ENCODE peak calls at places on chromosomes 1 and 21, in nine cellular contexts. One of them, this sample, is unnamed.

GRCh38 chr1:167120899-167121298 is 27.0 kb downstream of the STYXL2 start:
- DNase-seq in heart right ventricle: no peak
- DNase-seq in small intestine: peak; percentile 52
- DNase-seq in right cardiac atrium: no peak
- DNase-seq in neural progenitor cell: no peak
- DNase-seq in tibial nerve: no peak
- DNase-seq in coronary artery: no peak
- DNase-seq in tibial artery: no peak
- DNase-seq in cardiac muscle cell: no peak
- DNase-seq in this sample: no peak

GRCh38 chr1:96559181-96559580 is 162.4 kb upstream of the PTBP2 start:
- DNase-seq in heart right ventricle: no peak
- DNase-seq in small intestine: no peak
- DNase-seq in right cardiac atrium: no peak
- DNase-seq in neural progenitor cell: no peak
- DNase-seq in tibial nerve: no peak
- DNase-seq in coronary artery: no peak
- DNase-seq in tibial artery: no peak
- DNase-seq in cardiac muscle cell: peak; percentile 19
- DNase-seq in this sample: no peak

GRCh38 chr1:7692038-7692437 is 79.1 kb upstream of the VAMP3 start:
- DNase-seq in heart right ventricle: no peak
- DNase-seq in small intestine: no peak
- DNase-seq in right cardiac atrium: no peak
- DNase-seq in neural progenitor cell: no peak
- DNase-seq in tibial nerve: no peak
- DNase-seq in coronary artery: no peak
- DNase-seq in tibial artery: no peak
- DNase-seq in cardiac muscle cell: no peak
- DNase-seq in this sample: no peak

GRCh38 chr1:147341246-147341645 is 98.8 kb downstream of the CHD1L start:
- DNase-seq in heart right ventricle: no peak
- DNase-seq in small intestine: no peak
- DNase-seq in right cardiac atrium: no peak
- DNase-seq in neural progenitor cell: no peak
- DNase-seq in tibial nerve: no peak
- DNase-seq in coronary artery: no peak
- DNase-seq in tibial artery: no peak
- DNase-seq in cardiac muscle cell: no peak
- DNase-seq in this sample: no peak

GRCh38 chr1:113617438-113618141 is 141.7 kb downstream of the PHTF1 start:
- DNase-seq in heart right ventricle: no peak
- DNase-seq in small intestine: no peak
- DNase-seq in right cardiac atrium: no peak
- DNase-seq in neural progenitor cell: no peak
- DNase-seq in tibial nerve: no peak
- DNase-seq in coronary artery: no peak
- DNase-seq in tibial artery: no peak
- DNase-seq in cardiac muscle cell: peak; percentile 14
- DNase-seq in this sample: no peak

GRCh38 chr1:223018534-223018933 is 124.5 kb downstream of the TLR5 start:
- DNase-seq in heart right ventricle: no peak
- DNase-seq in small intestine: no peak
- DNase-seq in right cardiac atrium: no peak
- DNase-seq in neural progenitor cell: no peak
- DNase-seq in tibial nerve: no peak
- DNase-seq in coronary artery: no peak
- DNase-seq in tibial artery: no peak
- DNase-seq in cardiac muscle cell: no peak
- DNase-seq in this sample: peak; percentile 39

GRCh38 chr1:47697616-47698335 is 259.9 kb downstream of the FOXD2 start:
- DNase-seq in heart right ventricle: no peak
- DNase-seq in small intestine: peak; percentile 5
- DNase-seq in right cardiac atrium: no peak
- DNase-seq in neural progenitor cell: no peak
- DNase-seq in tibial nerve: no peak
- DNase-seq in coronary artery: no peak
- DNase-seq in tibial artery: no peak
- DNase-seq in cardiac muscle cell: no peak
- DNase-seq in this sample: no peak

GRCh38 chr21:20249401-20249800 is 748.8 kb upstream of the NCAM2 start:
- DNase-seq in heart right ventricle: no peak
- DNase-seq in small intestine: no peak
- DNase-seq in right cardiac atrium: no peak
- DNase-seq in neural progenitor cell: no peak
- DNase-seq in tibial nerve: no peak
- DNase-seq in coronary artery: no peak
- DNase-seq in tibial artery: no peak
- DNase-seq in cardiac muscle cell: no peak
- DNase-seq in this sample: no peak

GRCh38 chr1:67642694-67643093 is 42.3 kb upstream of the GADD45A start:
- DNase-seq in heart right ventricle: peak; percentile 19
- DNase-seq in small intestine: no peak
- DNase-seq in right cardiac atrium: peak; percentile 38
- DNase-seq in neural progenitor cell: peak; percentile 92
- DNase-seq in tibial nerve: peak; percentile 29
- DNase-seq in coronary artery: no peak
- DNase-seq in tibial artery: no peak
- DNase-seq in cardiac muscle cell: peak; percentile 51
- DNase-seq in this sample: no peak

GRCh38 chr21:37047079-37047478 is 25.8 kb downstream of the PIGP start:
- DNase-seq in heart right ventricle: no peak
- DNase-seq in small intestine: peak; percentile 71
- DNase-seq in right cardiac atrium: no peak
- DNase-seq in neural progenitor cell: no peak
- DNase-seq in tibial nerve: no peak
- DNase-seq in coronary artery: no peak
- DNase-seq in tibial artery: no peak
- DNase-seq in cardiac muscle cell: no peak
- DNase-seq in this sample: no peak

GRCh38 chr1:24659993-24660665 is 17.0 kb downstream of the SRRM1 start:
- DNase-seq in heart right ventricle: no peak
- DNase-seq in small intestine: no peak
- DNase-seq in right cardiac atrium: no peak
- DNase-seq in neural progenitor cell: no peak
- DNase-seq in tibial nerve: no peak
- DNase-seq in coronary artery: no peak
- DNase-seq in tibial artery: no peak
- DNase-seq in cardiac muscle cell: peak; percentile 30
- DNase-seq in this sample: no peak

GRCh38 chr1:53324728-53325297 is 3.1 kb downstream of the LRP8 start:
- DNase-seq in heart right ventricle: no peak
- DNase-seq in small intestine: no peak
- DNase-seq in right cardiac atrium: no peak
- DNase-seq in neural progenitor cell: no peak
- DNase-seq in tibial nerve: no peak
- DNase-seq in coronary artery: no peak
- DNase-seq in tibial artery: no peak
- DNase-seq in cardiac muscle cell: peak; percentile 79
- DNase-seq in this sample: no peak

GRCh38 chr1:40404670-40405462 is 31.3 kb downstream of the SMAP2 start:
- DNase-seq in heart right ventricle: no peak
- DNase-seq in small intestine: peak; percentile 65
- DNase-seq in right cardiac atrium: no peak
- DNase-seq in neural progenitor cell: peak; percentile 46
- DNase-seq in tibial nerve: no peak
- DNase-seq in coronary artery: no peak
- DNase-seq in tibial artery: no peak
- DNase-seq in cardiac muscle cell: peak; percentile 77
- DNase-seq in this sample: peak; percentile 66

GRCh38 chr21:42067531-42068255 is 3.4 kb upstream of the UMODL1 start:
- DNase-seq in heart right ventricle: no peak
- DNase-seq in small intestine: no peak
- DNase-seq in right cardiac atrium: peak; percentile 3
- DNase-seq in neural progenitor cell: no peak
- DNase-seq in tibial nerve: no peak
- DNase-seq in coronary artery: no peak
- DNase-seq in tibial artery: no peak
- DNase-seq in cardiac muscle cell: no peak
- DNase-seq in this sample: no peak

GRCh38 chr1:39089811-39090519 is 63.8 kb downstream of the NDUFS5 start:
- DNase-seq in heart right ventricle: no peak
- DNase-seq in small intestine: no peak
- DNase-seq in right cardiac atrium: no peak
- DNase-seq in neural progenitor cell: peak; percentile 75
- DNase-seq in tibial nerve: no peak
- DNase-seq in coronary artery: no peak
- DNase-seq in tibial artery: peak; percentile 40
- DNase-seq in cardiac muscle cell: peak; percentile 47
- DNase-seq in this sample: no peak

GRCh38 chr1:25063591-25064416 is 133.7 kb upstream of the RUNX3 start:
- DNase-seq in heart right ventricle: no peak
- DNase-seq in small intestine: no peak
- DNase-seq in right cardiac atrium: no peak
- DNase-seq in neural progenitor cell: no peak
- DNase-seq in tibial nerve: no peak
- DNase-seq in coronary artery: no peak
- DNase-seq in tibial artery: no peak
- DNase-seq in cardiac muscle cell: no peak
- DNase-seq in this sample: no peak

GRCh38 chr1:99849413-99849743 is 783 bp upstream of the AGL start:
- DNase-seq in heart right ventricle: no peak
- DNase-seq in small intestine: peak; percentile 33
- DNase-seq in right cardiac atrium: no peak
- DNase-seq in neural progenitor cell: no peak
- DNase-seq in tibial nerve: no peak
- DNase-seq in coronary artery: no peak
- DNase-seq in tibial artery: no peak
- DNase-seq in cardiac muscle cell: no peak
- DNase-seq in this sample: no peak
- H3K27ac ChIP-seq in heart right ventricle: peak overlapping the region; percentile 92
- H3K27ac ChIP-seq in small intestine: peak overlapping the region; percentile 84
- H3K27ac ChIP-seq in right cardiac atrium: peak overlapping the region; percentile 7
- H3K27ac ChIP-seq in neural progenitor cell: no peak overlapping the region
- H3K27ac ChIP-seq in tibial nerve: peak overlapping the region; percentile 86
- H3K27ac ChIP-seq in coronary artery: peak overlapping the region; percentile 88
- H3K27ac ChIP-seq in tibial artery: peak overlapping the region; percentile 84
- H3K27ac ChIP-seq in cardiac muscle cell: peak overlapping the region; percentile 99
- H3K27ac ChIP-seq in this sample: peak overlapping the region; percentile 92

GRCh38 chr21:35150562-35151226 is 101.6 kb upstream of the RUNX1 start:
- DNase-seq in heart right ventricle: no peak
- DNase-seq in small intestine: no peak
- DNase-seq in right cardiac atrium: no peak
- DNase-seq in neural progenitor cell: no peak
- DNase-seq in tibial nerve: no peak
- DNase-seq in coronary artery: no peak
- DNase-seq in tibial artery: no peak
- DNase-seq in cardiac muscle cell: peak; percentile 63
- DNase-seq in this sample: no peak

GRCh38 chr21:35153671-35154070 is 104.6 kb upstream of the RUNX1 start:
- DNase-seq in heart right ventricle: no peak
- DNase-seq in small intestine: no peak
- DNase-seq in right cardiac atrium: no peak
- DNase-seq in neural progenitor cell: no peak
- DNase-seq in tibial nerve: no peak
- DNase-seq in coronary artery: no peak
- DNase-seq in tibial artery: no peak
- DNase-seq in cardiac muscle cell: peak; percentile 74
- DNase-seq in this sample: no peak

GRCh38 chr21:35145626-35146236 is 96.6 kb upstream of the RUNX1 start:
- DNase-seq in heart right ventricle: peak; percentile 16
- DNase-seq in small intestine: no peak
- DNase-seq in right cardiac atrium: peak; percentile 30
- DNase-seq in neural progenitor cell: no peak
- DNase-seq in tibial nerve: no peak
- DNase-seq in coronary artery: no peak
- DNase-seq in tibial artery: no peak
- DNase-seq in cardiac muscle cell: no peak
- DNase-seq in this sample: no peak

GRCh38 chr21:35147439-35147838 is 98.3 kb upstream of the RUNX1 start:
- DNase-seq in heart right ventricle: no peak
- DNase-seq in small intestine: no peak
- DNase-seq in right cardiac atrium: no peak
- DNase-seq in neural progenitor cell: no peak
- DNase-seq in tibial nerve: no peak
- DNase-seq in coronary artery: no peak
- DNase-seq in tibial artery: no peak
- DNase-seq in cardiac muscle cell: no peak
- DNase-seq in this sample: no peak

DNA sequence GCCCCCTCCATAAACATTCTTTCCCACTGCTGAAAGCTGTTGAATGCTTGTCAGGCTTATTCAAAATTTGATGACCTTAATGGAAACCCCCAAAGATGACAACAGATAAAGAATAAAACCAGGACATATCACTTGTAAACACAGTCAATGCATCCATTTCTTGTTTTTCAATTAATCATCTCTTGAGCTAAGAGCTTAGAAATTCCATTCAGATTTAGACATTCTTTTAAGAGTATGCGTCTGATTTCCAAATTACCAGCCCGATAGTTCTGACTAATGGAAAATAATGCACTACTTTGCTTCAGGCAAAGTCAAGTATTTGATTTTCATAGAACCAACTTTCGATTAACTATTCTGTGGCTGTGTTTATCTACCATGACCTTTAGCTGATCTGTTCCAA is 100.6 kb upstream of the RUNX1 start:
- DNase-seq in heart right ventricle: no peak
- DNase-seq in small intestine: no peak
- DNase-seq in right cardiac atrium: no peak
- DNase-seq in neural progenitor cell: no peak
- DNase-seq in tibial nerve: no peak
- DNase-seq in coronary artery: no peak
- DNase-seq in tibial artery: no peak
- DNase-seq in cardiac muscle cell: no peak
- DNase-seq in this sample: no peak
- H3K27ac ChIP-seq in heart right ventricle: no peak overlapping the region
- H3K27ac ChIP-seq in small intestine: no peak overlapping the region
- H3K27ac ChIP-seq in right cardiac atrium: no peak overlapping the region
- H3K27ac ChIP-seq in neural progenitor cell: no peak overlapping the region
- H3K27ac ChIP-seq in tibial nerve: no peak overlapping the region
- H3K27ac ChIP-seq in coronary artery: no peak overlapping the region
- H3K27ac ChIP-seq in tibial artery: no peak overlapping the region
- H3K27ac ChIP-seq in cardiac muscle cell: no peak overlapping the region
- H3K27ac ChIP-seq in this sample: no peak overlapping the region

GRCh38 chr1:32695098-32695904 is 7.3 kb downstream of the SYNC start:
- DNase-seq in heart right ventricle: peak; percentile 73
- DNase-seq in small intestine: peak; percentile 48
- DNase-seq in right cardiac atrium: peak; percentile 83
- DNase-seq in neural progenitor cell: no peak
- DNase-seq in tibial nerve: peak; percentile 58
- DNase-seq in coronary artery: peak; percentile 82
- DNase-seq in tibial artery: peak; percentile 86
- DNase-seq in cardiac muscle cell: peak; percentile 86
- DNase-seq in this sample: no peak
- H3K27ac ChIP-seq in heart right ventricle: peak overlapping the region; percentile 38
- H3K27ac ChIP-seq in small intestine: no peak overlapping the region
- H3K27ac ChIP-seq in right cardiac atrium: peak overlapping the region; percentile 63
- H3K27ac ChIP-seq in neural progenitor cell: no peak overlapping the region
- H3K27ac ChIP-seq in tibial nerve: no peak overlapping the region
- H3K27ac ChIP-seq in coronary artery: peak overlapping the region; percentile 26
- H3K27ac ChIP-seq in tibial artery: peak overlapping the region; percentile 79
- H3K27ac ChIP-seq in cardiac muscle cell: no peak overlapping the region
- H3K27ac ChIP-seq in this sample: no peak overlapping the region

DNA sequence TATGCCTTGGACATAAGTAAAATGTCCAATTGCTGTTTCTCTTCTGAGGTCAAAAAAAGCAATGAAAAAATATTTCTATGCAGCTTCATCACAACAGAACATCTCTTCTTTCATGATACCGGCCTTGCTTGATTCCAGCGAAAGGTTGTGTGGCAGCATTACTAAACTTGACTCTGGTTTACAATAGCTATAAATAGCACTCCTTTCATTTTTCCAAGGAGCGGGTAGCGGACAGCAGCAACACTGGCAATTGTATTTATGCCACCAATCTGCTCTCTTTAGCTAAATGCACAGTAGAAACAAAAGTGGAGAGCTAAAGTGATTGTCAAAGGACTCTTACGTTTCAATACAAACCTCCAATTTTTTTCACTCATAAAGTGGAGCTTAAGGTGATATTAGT is 7.5 kb upstream of the DAB1 start:
- DNase-seq in heart right ventricle: no peak
- DNase-seq in small intestine: no peak
- DNase-seq in right cardiac atrium: no peak
- DNase-seq in neural progenitor cell: no peak
- DNase-seq in tibial nerve: no peak
- DNase-seq in coronary artery: no peak
- DNase-seq in tibial artery: no peak
- DNase-seq in cardiac muscle cell: no peak
- DNase-seq in this sample: no peak
- H3K27ac ChIP-seq in heart right ventricle: peak overlapping the region; percentile 39
- H3K27ac ChIP-seq in small intestine: no peak overlapping the region
- H3K27ac ChIP-seq in right cardiac atrium: no peak overlapping the region
- H3K27ac ChIP-seq in neural progenitor cell: no peak overlapping the region
- H3K27ac ChIP-seq in tibial nerve: peak overlapping the region; percentile 17
- H3K27ac ChIP-seq in coronary artery: no peak overlapping the region
- H3K27ac ChIP-seq in tibial artery: no peak overlapping the region
- H3K27ac ChIP-seq in cardiac muscle cell: peak overlapping the region; percentile 83
- H3K27ac ChIP-seq in this sample: no peak overlapping the region